ENCODE peak calls at places on chromosomes 4 and X, in four cellular contexts. A is body of pancreas; K is HCT116; L is CD8-positive, alpha-beta memory T cell. V is an unnamed sample. For H3K36me3, the result is how much of the 10 kb centered on the place peaks cover.

GRCh38 chr4:39730067-39730466 is 32.1 kb downstream of the UBE2K start:
- DNase-seq in K (no peak), L (no peak), A (no peak), V (no peak)

GRCh38 chr4:169810325-169811323 is 52.9 kb upstream of the HPF1 start:
- DNase-seq in A (peak), K (peak), L (no peak), V (peak)

GRCh38 chr4:7430368-7430964 is 4.3 kb downstream of the PSAPL1 start:
- DNase-seq in K (peak), A (peak), L (no peak), V (no peak)

GRCh38 chr4:8198206-8198905 is 734 bp upstream of the SH3TC1 start:
- DNase-seq in A (peak), L (no peak), K (no peak), V (no peak)

GRCh38 chr4:141971854-141972253 is 335.5 kb downstream of the IL15 start:
- DNase-seq in A (no peak), K (no peak), L (no peak), V (no peak)

GRCh38 chr4:94244087-94244828 is 36.6 kb downstream of the SMARCAD1 start:
- DNase-seq in K (no peak), L (no peak), A (no peak), V (no peak)

GRCh38 chr4:25937801-25938200 is 23.8 kb downstream of the SMIM20 start:
- DNase-seq in A (no peak), K (no peak), L (no peak), V (no peak)

GRCh38 chr4:8123865-8124264 is 34.7 kb downstream of the ABLIM2 start:
- DNase-seq in K (no peak), A (no peak), L (no peak), V (no peak)

GRCh38 chr4:138398297-138398696 is 156.1 kb upstream of the SLC7A11 start:
- DNase-seq in K (no peak), A (peak), L (no peak), V (no peak)

DNA sequence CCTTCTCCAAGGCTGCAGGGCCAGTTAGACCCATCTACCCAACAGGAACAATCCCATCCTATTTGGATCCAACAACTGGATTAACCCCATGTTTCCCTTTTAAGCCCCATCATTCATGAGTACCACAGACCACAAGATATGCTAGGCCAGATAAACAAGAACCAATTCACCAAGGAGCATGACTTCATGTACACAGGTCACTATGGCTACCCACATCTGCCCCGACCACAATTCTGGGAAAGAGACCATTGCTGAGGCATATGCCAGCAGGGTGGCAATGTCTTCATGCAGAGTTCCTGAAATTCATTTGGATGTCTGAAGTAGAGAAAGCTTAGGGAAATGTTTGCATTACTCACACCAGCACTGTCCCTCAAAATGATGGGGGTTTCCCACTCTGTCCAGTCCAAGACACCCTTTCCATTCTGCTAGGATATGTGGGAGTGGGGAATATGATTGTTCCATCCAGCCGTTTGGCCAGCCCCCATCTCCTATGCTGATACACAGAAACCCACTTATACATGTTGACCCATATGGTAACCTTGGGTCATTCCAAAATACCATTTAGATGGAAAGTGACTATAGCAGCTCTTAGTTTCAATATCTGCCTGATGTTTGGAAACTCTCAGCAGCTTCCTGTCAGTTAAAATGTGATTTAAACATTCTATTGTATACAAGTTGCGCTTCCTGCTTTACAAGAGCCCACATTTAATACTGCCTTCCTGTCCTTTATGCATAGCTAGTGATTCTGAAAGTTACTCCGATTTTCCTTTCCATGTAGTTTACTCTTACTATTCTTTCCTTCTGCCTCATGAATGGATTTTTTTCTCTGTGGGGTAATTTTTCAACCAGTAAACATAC is 129.0 kb downstream of the AMMECR1 start:
- DNase-seq in L (no peak), K (no peak), A (no peak), V (no peak)
- H3K36me3 ChIP-seq in L (under half), K (under half), A (under half), V (under half)

DNA sequence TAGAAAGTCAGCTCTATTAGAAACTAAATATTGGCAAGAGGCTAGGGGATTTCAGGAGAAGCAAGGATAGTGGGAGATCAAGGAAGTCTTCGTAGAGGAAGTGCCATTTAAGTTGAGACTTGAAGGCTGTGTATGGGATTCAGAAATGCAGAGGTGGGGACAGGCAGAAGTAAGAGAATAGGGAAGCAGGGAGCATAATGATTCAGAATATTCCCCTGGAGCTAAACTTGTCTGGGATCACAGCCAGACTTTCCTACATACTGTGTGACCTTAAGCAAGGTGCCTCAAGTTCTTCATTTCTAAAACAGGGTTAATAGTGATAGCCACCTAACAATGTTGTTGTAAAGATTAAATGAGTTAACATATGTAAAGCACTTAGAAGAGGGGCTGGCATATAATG is 108.8 kb downstream of the DDIT4L start:
- DNase-seq in A (no peak), L (no peak), K (no peak), V (no peak)
- H3K36me3 ChIP-seq in A (under half), L (under half), K (under half), V (under half)

GRCh38 chr4:2950221-2950989 is 12.8 kb downstream of the NOP14 start:
- DNase-seq in K (no peak), L (no peak), A (no peak), V (no peak)

GRCh38 chr4:2949782-2950125 is 13.5 kb downstream of the NOP14 start:
- DNase-seq in K (no peak), A (no peak), L (no peak), V (no peak)

GRCh38 chr4:2953496-2953895 is 9.7 kb downstream of the NOP14 start:
- DNase-seq in L (no peak), K (no peak), A (no peak), V (no peak)

GRCh38 chr4:2958446-2958845 is 4.8 kb downstream of the NOP14 start:
- DNase-seq in L (no peak), K (no peak), A (no peak), V (no peak)

DNA sequence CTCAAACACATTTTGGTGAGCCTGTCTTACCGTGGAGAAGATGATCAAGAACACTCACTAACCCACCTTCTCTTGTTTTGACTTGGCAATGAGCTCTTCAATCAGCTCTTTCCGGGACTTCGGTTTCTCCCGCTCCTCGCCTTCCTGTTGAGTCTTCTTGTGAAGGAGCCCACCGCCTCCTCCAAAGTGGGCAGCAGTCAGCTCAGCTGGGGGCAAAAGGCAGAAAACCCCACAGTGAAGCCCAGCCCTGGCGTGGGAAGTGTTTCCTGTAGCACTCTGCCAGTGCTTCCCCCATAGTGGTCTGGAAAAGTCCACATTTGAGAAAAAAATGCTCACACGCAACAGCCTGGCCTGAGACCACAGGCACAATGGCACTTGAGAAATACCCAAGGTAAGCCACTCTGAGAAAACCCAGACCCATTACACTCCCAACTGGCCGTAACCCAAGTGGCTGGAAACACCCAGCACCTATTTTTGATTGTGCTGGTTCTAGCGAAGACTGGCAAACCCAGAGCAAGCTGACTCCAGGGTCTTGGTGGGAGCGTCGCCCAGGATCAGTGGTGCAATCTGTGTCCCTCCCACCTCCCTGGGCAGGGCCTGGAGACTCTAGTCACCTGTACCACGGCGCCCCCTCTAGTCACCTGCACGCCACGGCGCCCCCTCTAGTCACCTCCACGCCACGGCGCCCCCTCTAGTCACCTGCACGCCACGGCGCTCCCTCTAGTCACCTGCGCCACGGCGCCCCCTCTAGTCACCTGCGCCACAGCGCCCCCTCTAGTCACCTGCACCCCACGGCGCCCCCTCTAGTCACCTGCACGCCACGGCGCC is 8.6 kb downstream of the NOP14 start:
- DNase-seq in A (no peak), L (no peak), K (peak), V (no peak)
- H3K36me3 ChIP-seq in A (under half), L (half or more), K (half or more), V (under half)

GRCh38 chr4:1316537-1317168 is 27.0 kb downstream of the MAEA start:
- DNase-seq in L (no peak), A (no peak), K (no peak), V (no peak)

GRCh38 chr4:1315838-1316536 is 26.3 kb downstream of the MAEA start:
- DNase-seq in K (no peak), A (no peak), L (no peak), V (no peak)

GRCh38 chr4:1318488-1319213 is 28.4 kb upstream of the UVSSA start:
- DNase-seq in A (no peak), K (peak), L (no peak), V (no peak)

GRCh38 chr4:1317177-1318045 is 27.7 kb downstream of the MAEA start:
- DNase-seq in A (no peak), L (no peak), K (no peak), V (no peak)

DNA sequence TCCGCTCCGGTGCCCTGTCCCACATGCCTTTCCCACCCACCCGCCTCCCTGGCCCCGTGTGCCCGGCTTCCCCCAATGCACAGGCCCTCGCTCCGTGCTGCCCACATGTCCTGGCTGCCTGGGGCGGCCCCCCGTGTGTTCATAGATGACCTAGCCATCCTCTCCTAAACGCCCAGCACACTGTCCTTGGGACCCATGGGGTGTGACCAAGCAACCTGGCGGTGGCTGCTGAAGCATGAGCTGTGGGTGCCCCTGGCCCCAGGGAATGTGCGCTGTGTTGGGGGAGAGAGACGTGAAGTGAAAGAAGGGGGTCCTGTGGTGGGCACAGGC is 28.3 kb downstream of the MAEA start:
- DNase-seq in L (no peak), A (no peak), K (no peak), V (no peak)
- H3K36me3 ChIP-seq in L (under half), A (under half), K (under half), V (under half)

GRCh38 chr4:125368684-125369083 is 53.9 kb downstream of the FAT4 start:
- DNase-seq in A (no peak), K (no peak), L (no peak), V (no peak)

GRCh38 chr4:125370478-125370877 is 55.7 kb downstream of the FAT4 start:
- DNase-seq in A (no peak), L (no peak), K (no peak), V (no peak)

GRCh38 chr4:125369098-125369497 is 54.3 kb downstream of the FAT4 start:
- DNase-seq in A (no peak), L (no peak), K (no peak), V (no peak)

GRCh38 chr4:125365731-125366130 is 51.0 kb downstream of the FAT4 start:
- DNase-seq in K (no peak), L (no peak), A (no peak), V (no peak)

GRCh38 chr4:125368161-125368560 is 53.4 kb downstream of the FAT4 start:
- DNase-seq in A (no peak), L (no peak), K (no peak), V (no peak)
- H3K36me3 ChIP-seq in A (under half), L (under half), K (under half), V (under half)

GRCh38 chr4:41679991-41680390 is 68.5 kb downstream of the PHOX2B start:
- DNase-seq in A (no peak), K (no peak), L (no peak), V (no peak)

GRCh38 chr4:41683321-41683720 is 65.2 kb downstream of the PHOX2B start:
- DNase-seq in A (no peak), L (no peak), K (no peak), V (no peak)

GRCh38 chr4:41678951-41679350 is 69.6 kb downstream of the PHOX2B start:
- DNase-seq in L (no peak), A (no peak), K (no peak), V (no peak)

GRCh38 chr4:41678086-41678485 is 70.4 kb downstream of the PHOX2B start:
- DNase-seq in L (no peak), A (no peak), K (no peak), V (no peak)

GRCh38 chr4:41681054-41681453 is 67.5 kb downstream of the PHOX2B start:
- DNase-seq in A (no peak), K (no peak), L (no peak), V (no peak)
- H3K36me3 ChIP-seq in A (under half), K (under half), L (under half), V (under half)

GRCh38 chr4:5691491-5692132 is 16.7 kb downstream of the EVC2 start:
- DNase-seq in A (no peak), L (no peak), K (no peak), V (no peak)
- H3K36me3 ChIP-seq in A (under half), L (under half), K (under half), V (under half)

DNA sequence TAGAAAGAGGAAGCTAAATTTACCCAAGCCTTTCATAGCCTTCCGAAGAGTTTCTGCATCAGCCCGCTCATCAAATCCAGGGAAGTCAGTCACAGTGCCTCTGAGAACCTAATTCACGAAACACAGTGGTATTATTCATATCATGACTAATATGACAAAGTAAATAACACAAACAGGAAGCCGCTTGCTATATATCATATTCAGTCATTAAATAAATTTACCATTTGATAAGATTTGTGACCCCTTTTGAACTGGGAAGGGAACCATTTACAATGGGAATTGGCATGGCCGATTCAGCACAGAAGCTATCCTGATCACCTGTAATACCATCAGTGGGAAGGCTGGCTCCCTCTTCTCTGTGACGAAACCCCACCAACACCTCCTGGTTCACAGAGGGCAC is 10.5 kb downstream of the ANXA5 start:
- DNase-seq in K (no peak), L (no peak), A (no peak), V (no peak)
- H3K36me3 ChIP-seq in K (under half), L (under half), A (under half), V (under half)

V was measured in uterus.